ENCODE peak calls at places on chromosomes 2 and 18, in six cellular contexts. M is left ventricle myocardium inferior; H is CD8-positive, alpha-beta memory T cell; T is CD8-positive, alpha-beta T cell; K is right lobe of liver; B is Panc1. O is an unnamed sample.
A peak's percentile ranks its signal among the peaks of the same experiment; 100 is the strongest.

GRCh38 chr2:157698430-157698829 is 69.8 kb upstream of the ACVR1C start:
- DNase-seq in M (no peak), H (no peak), T (no peak), K (no peak), B (no peak), O (no peak)

GRCh38 chr2:198053776-198054175 is 249.4 kb downstream of the PLCL1 start:
- DNase-seq in M (no peak), H (no peak), T (no peak), K (no peak), B (no peak), O (no peak)

GRCh38 chr2:71463342-71463654 is 9.9 kb downstream of the DYSF start:
- DNase-seq in M (no peak), H (no peak), T (no peak), K (no peak), B (no peak), O (no peak)

GRCh38 chr2:24771905-24772586 is 21.1 kb downstream of the PTRHD1 start:
- DNase-seq in M (no peak), H (no peak), T (no peak), K (no peak), B (no peak), O (no peak)

GRCh38 chr2:112724611-112725525 is 4.0 kb downstream of the NT5DC4 start:
- DNase-seq in M (no peak), H (no peak), T (no peak), K (no peak), B (no peak), O (no peak)

GRCh38 chr18:46061387-46061786 is 10.7 kb downstream of the PSTPIP2 start:
- DNase-seq in M (no peak), H (no peak), T (no peak), K (peak; percentile 39), B (no peak), O (no peak)

GRCh38 chr18:2536493-2536892 is 34.8 kb downstream of the METTL4 start:
- DNase-seq in M (no peak), H (no peak), T (no peak), K (no peak), B (no peak), O (no peak)

GRCh38 chr2:11750422-11750821 is 4.0 kb downstream of the LPIN1 start:
- DNase-seq in M (no peak), H (peak; percentile 77), T (no peak), K (no peak), B (no peak), O (peak; percentile 54)

GRCh38 chr18:28541276-28541930 is 364.5 kb upstream of the CDH2 start:
- DNase-seq in M (peak; percentile 14), H (no peak), T (no peak), K (no peak), B (no peak), O (no peak)

GRCh38 chr2:111184725-111185495 is 64.2 kb downstream of the BCL2L11 start:
- DNase-seq in M (no peak), H (no peak), T (no peak), K (no peak), B (no peak), O (no peak)

GRCh38 chr18:27005589-27005988 is 140.1 kb upstream of the AQP4 start:
- DNase-seq in M (no peak), H (no peak), T (no peak), K (no peak), B (no peak), O (no peak)

GRCh38 chr2:129061079-129061785 is 742.6 kb upstream of the HS6ST1 start:
- DNase-seq in M (no peak), H (no peak), T (no peak), K (no peak), B (no peak), O (no peak)

GRCh38 chr2:157874997-157875719 is 972 bp downstream of the ACVR1 start:
- DNase-seq in M (peak; percentile 34), H (peak; percentile 31), T (no peak), K (peak; percentile 36), B (no peak), O (no peak)

DNA sequence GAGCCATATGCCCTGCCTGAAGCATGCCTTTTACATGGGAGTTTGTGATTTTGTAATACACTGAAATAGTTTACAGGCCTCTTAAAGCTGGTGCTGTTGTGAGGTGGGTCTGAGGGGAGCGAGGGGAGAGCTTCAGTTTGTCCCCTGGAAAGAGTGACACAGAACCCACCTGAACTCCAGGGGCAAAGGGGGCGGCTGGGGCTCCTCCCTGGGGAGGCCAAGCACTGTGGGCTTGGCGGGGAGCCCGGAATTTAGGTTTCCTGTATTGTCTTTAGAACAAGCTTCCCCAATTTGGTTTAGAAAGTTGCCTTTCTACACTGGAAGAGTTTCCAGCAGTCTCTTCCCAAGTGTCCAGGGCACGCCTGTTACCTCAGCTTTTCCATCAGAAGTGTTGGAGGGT is 75.7 kb downstream of the VAPA start:
- DNase-seq in M (no peak), H (no peak), T (no peak), K (no peak), B (no peak), O (no peak)
- H3K36me3 ChIP-seq in M (no peaks in the 10 kb centered on the region), H (no peaks in the 10 kb centered on the region), T (no peaks in the 10 kb centered on the region), K (no peaks in the 10 kb centered on the region), B (no peaks in the 10 kb centered on the region), O (no peaks in the 10 kb centered on the region)

GRCh38 chr2:98142106-98142815 is 55.3 kb downstream of the VWA3B start:
- DNase-seq in M (no peak), H (no peak), T (no peak), K (no peak), B (no peak), O (no peak)

GRCh38 chr2:98148968-98149697 is 62.2 kb downstream of the VWA3B start:
- DNase-seq in M (no peak), H (peak; percentile 45), T (no peak), K (no peak), B (no peak), O (no peak)

GRCh38 chr2:98140210-98140609 is 53.2 kb downstream of the VWA3B start:
- DNase-seq in M (peak; percentile 58), H (no peak), T (no peak), K (no peak), B (no peak), O (no peak)

GRCh38 chr2:98145070-98145469 is 58.1 kb downstream of the VWA3B start:
- DNase-seq in M (no peak), H (no peak), T (no peak), K (no peak), B (no peak), O (no peak)
- H3K4me3 ChIP-seq in M (no peak overlapping the region), H (no peak overlapping the region), T (no peak overlapping the region), K (no peak overlapping the region), B (no peak overlapping the region), O (no peak overlapping the region)

GRCh38 chr18:63399300-63399699 is 23.0 kb downstream of the VPS4B start:
- DNase-seq in M (no peak), H (no peak), T (no peak), K (no peak), B (no peak), O (no peak)
- H3K4me1 ChIP-seq in M (peaks cover 20% of the 10 kb centered on the region), H (no peaks in the 10 kb centered on the region), T (no peaks in the 10 kb centered on the region), K (peaks cover 7% of the 10 kb centered on the region), B (no peaks in the 10 kb centered on the region), O (no peaks in the 10 kb centered on the region)

GRCh38 chr18:80044072-80044471 is 9.8 kb downstream of the RBFA start:
- DNase-seq in M (no peak), H (no peak), T (no peak), K (no peak), B (no peak), O (no peak)
- H3K36me3 ChIP-seq in M (peaks cover 39% of the 10 kb centered on the region), H (no peaks in the 10 kb centered on the region), T (peaks cover 9% of the 10 kb centered on the region), K (peaks cover 16% of the 10 kb centered on the region), B (no peaks in the 10 kb centered on the region), O (peaks cover 5% of the 10 kb centered on the region)

GRCh38 chr2:173134703-173135102 is 59.1 kb downstream of the MAP3K20 start:
- DNase-seq in M (no peak), H (no peak), T (no peak), K (no peak), B (no peak), O (no peak)

GRCh38 chr2:173137616-173138015 is 62.0 kb downstream of the MAP3K20 start:
- DNase-seq in M (no peak), H (no peak), T (no peak), K (no peak), B (no peak), O (no peak)

GRCh38 chr2:173136614-173137013 is 61.0 kb downstream of the MAP3K20 start:
- DNase-seq in M (no peak), H (no peak), T (no peak), K (no peak), B (no peak), O (no peak)

GRCh38 chr2:173138962-173139361 is 63.3 kb downstream of the MAP3K20 start:
- DNase-seq in M (no peak), H (no peak), T (no peak), K (no peak), B (no peak), O (no peak)

DNA sequence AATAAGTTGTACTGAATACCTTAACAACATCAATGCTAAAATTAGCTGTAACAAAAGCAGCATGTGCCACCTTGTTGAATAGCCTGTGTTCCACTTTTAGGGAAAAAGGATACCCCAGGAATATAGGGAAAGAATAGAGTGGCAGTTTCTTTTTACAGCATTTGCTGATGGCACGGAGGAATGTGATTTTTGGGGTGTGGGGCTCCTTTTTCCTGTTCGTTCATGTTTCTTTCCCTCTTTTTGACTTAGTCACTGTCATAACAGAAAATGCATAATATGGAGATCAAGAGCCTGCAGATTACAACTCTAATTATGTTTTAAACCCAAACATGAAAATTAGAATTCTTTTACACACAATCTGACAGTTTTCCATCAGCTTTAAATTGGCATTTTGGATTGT is 60.4 kb downstream of the MAP3K20 start:
- DNase-seq in M (no peak), H (no peak), T (no peak), K (no peak), B (no peak), O (no peak)
- H3K4me3 ChIP-seq in M (no peak overlapping the region), H (no peak overlapping the region), T (no peak overlapping the region), K (no peak overlapping the region), B (no peak overlapping the region), O (no peak overlapping the region)

DNA sequence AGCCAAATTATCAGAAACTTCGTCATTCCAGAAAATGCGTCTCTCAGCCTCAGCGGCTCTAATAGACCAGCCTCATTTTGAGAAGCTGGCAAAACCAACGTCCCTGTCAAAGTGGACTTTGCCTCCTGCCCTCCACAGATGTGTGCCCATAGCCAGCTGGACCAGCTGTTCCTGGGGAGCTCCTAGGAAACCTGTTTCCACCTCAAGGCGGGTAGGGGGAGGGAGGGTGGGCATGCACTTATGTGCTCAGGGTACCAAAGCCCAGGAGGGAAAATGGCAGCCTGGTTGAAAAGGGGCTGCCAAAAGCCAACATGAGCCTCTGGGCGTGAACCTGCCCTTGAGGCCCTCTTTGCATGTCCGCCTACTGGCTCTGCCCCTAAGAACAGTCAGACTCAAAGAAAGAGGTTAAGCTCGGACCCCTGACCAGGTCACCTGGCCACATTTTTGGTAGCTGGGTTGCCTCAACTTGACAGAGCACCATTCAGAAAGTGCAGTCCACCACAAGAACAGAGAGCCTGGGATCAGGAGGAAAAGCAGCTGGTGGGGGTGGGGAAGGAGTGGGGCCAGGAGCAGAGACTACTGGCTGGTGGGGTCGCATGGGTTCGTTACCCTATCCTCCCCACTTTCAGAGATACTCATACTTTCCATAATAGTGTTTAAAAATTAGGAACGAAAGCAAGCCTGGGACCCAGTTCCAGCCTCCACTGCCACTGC is 3.5 kb downstream of the PER2 start:
- DNase-seq in M (no peak), H (no peak), T (no peak), K (no peak), B (no peak), O (no peak)
- H3K4me1 ChIP-seq in M (peaks cover 75% of the 10 kb centered on the region), H (peaks cover 20% of the 10 kb centered on the region), T (peaks cover 22% of the 10 kb centered on the region), K (peaks cover 28% of the 10 kb centered on the region), B (peaks cover 35% of the 10 kb centered on the region), O (peaks cover 19% of the 10 kb centered on the region)

O was measured in effector memory CD4-positive, alpha-beta T cell.